ENCODE peak calls at places on chromosome 9, in five cellular contexts. M, O, B, Y and G are unnamed samples.

GRCh38 chr9:82553654-82554366 is 509.1 kb downstream of the RASEF start:
- DNase-seq in M (no peak), O (no peak), B (no peak), Y (no peak), G (no peak)

GRCh38 chr9:93897075-93897970 is 57.8 kb downstream of the BARX1 start:
- DNase-seq in M (no peak), O (peak), B (no peak), Y (no peak), G (peak)

GRCh38 chr9:31188496-31188895 is 1195.9 kb upstream of the ACO1 start:
- DNase-seq in M (no peak), O (no peak), B (no peak), Y (no peak), G (no peak)

GRCh38 chr9:82571540-82571939 is 491.4 kb downstream of the RASEF start:
- DNase-seq in M (no peak), O (no peak), B (no peak), Y (no peak), G (no peak)

GRCh38 chr9:108056083-108056804 is 566.7 kb upstream of the KLF4 start:
- DNase-seq in M (no peak), O (no peak), B (no peak), Y (no peak), G (no peak)

GRCh38 chr9:126756876-126757415 is 47.9 kb upstream of the ZBTB43 start:
- DNase-seq in M (no peak), O (no peak), B (no peak), Y (no peak), G (no peak)

GRCh38 chr9:127530206-127530941 is 79.1 kb downstream of the LRSAM1 start:
- DNase-seq in M (no peak), O (no peak), B (no peak), Y (no peak), G (peak)

GRCh38 chr9:87283585-87283984 is 214.1 kb upstream of the DAPK1 start:
- DNase-seq in M (no peak), O (no peak), B (no peak), Y (no peak), G (no peak)

GRCh38 chr9:136695435-136695895 is 8.2 kb upstream of the AGPAT2 start:
- DNase-seq in M (no peak), O (peak), B (no peak), Y (no peak), G (no peak)

GRCh38 chr9:91727316-91727861 is 222.6 kb downstream of the ROR2 start:
- DNase-seq in M (no peak), O (no peak), B (no peak), Y (no peak), G (peak)

GRCh38 chr9:111928342-111928720 is 31.7 kb downstream of the UGCG start:
- DNase-seq in M (no peak), O (no peak), B (no peak), Y (no peak), G (peak)

GRCh38 chr9:104984994-104985393 is 57.0 kb upstream of the ABCA1 start:
- DNase-seq in M (no peak), O (no peak), B (no peak), Y (no peak), G (no peak)

GRCh38 chr9:106962615-106963363 is 99.8 kb downstream of the ZNF462 start:
- DNase-seq in M (no peak), O (no peak), B (no peak), Y (no peak), G (no peak)

GRCh38 chr9:23820731-23821399 is 5.2 kb downstream of the ELAVL2 start:
- DNase-seq in M (no peak), O (no peak), B (no peak), Y (no peak), G (no peak)

GRCh38 chr9:111842313-111842712 is 47.6 kb upstream of the SHOC1 start:
- DNase-seq in M (no peak), O (no peak), B (no peak), Y (no peak), G (peak)

DNA sequence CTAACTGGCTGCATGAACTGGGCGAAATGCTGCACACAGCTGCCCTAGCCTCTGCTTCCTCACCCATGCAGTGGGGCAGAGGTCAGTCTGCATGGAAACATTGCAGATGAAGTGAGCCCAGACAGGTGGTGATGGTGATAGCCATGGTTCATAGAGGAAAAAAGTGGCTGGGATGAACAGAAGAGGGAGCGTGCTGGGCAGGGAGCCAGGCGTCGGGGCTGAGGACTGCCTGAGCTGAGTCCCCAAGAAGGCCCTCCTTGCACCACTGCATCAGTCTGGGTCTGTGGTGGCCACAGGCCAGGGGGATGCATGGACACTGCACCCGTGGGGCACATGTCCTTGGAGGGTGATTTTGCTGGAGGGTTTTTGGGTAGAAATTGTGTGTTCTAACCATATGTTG is 80.5 kb downstream of the AMBP start:
- DNase-seq in M (no peak), O (peak), B (peak), Y (no peak), G (no peak)
- TF ChIP-seq CTCF in M (no peak), O (no peak), B (no peak), Y (no peak), G (no peak)

GRCh38 chr9:121122450-121123032 is 47.8 kb downstream of the CNTRL start:
- DNase-seq in M (no peak), O (no peak), B (no peak), Y (no peak), G (peak)
- H3K27ac ChIP-seq in M (no peak), O (no peak), B (peak), Y (peak), G (peak)

GRCh38 chr9:34564617-34565016 is 24.9 kb downstream of the CNTFR start:
- DNase-seq in M (peak), O (no peak), B (no peak), Y (no peak), G (no peak)

GRCh38 chr9:34568783-34569182 is 20.7 kb downstream of the CNTFR start:
- DNase-seq in M (no peak), O (no peak), B (no peak), Y (no peak), G (no peak)

GRCh38 chr9:34566191-34566849 is 23.2 kb downstream of the CNTFR start:
- DNase-seq in M (no peak), O (no peak), B (no peak), Y (peak), G (no peak)

GRCh38 chr9:34568133-34568532 is 21.4 kb downstream of the CNTFR start:
- DNase-seq in M (no peak), O (no peak), B (no peak), Y (no peak), G (no peak)

GRCh38 chr9:34566972-34567371 is 22.6 kb downstream of the CNTFR start:
- DNase-seq in M (no peak), O (no peak), B (no peak), Y (no peak), G (no peak)
- TF ChIP-seq CTCF in M (no peak), O (no peak), B (no peak), Y (no peak), G (no peak)

DNA sequence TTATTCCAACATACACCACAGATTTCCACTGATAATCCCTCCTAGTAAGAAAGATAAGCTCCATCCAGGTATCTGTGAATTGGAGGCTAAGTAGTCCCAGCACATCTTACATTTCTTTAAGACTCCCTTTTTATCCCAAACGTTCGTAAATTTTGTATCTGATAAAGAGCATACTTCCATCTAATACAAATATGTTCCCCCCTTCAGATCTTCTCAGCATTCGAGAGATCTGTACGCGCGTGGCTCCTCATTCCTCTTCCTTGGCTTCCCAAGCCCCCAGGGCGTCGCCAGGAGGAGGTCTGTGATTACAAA is 20.0 kb downstream of the CDKN2A start:
- DNase-seq in M (no peak), O (no peak), B (no peak), Y (no peak), G (no peak)
- H3K27ac ChIP-seq in M (no peak), O (no peak), B (no peak), Y (no peak), G (no peak)

DNA sequence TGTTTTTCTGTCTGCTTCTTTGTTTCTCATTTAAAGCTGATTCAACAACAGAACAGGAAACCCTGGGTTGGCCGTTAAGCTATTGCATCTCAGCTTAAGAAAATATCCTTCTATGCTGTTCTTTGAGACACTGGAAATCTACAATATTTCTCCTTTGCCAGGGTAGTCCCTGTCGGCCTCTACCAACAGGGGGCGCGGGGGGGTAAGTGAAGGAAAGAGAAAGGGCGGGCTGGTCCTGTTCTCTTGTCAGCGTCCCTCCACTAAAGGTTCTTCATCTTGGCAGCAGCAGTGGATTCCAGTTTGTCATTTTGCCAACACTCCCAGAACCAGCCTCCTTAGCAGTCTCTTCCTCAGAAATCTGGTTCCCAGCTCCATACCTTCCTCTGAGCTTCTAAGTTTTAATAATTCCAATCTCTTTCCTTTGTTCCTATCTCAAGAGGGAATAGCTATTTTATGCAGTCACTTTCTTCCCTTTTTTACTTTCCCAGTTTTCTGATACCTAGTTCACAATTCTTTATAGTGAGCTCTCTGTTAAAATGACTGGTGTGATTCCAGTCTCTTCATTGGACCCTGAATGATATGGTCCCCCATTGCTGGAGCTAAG is 222.3 kb downstream of the GLIS3 start:
- DNase-seq in M (peak), O (peak), B (peak), Y (peak), G (peak)
- TF ChIP-seq CTCF in M (peak), O (no peak), B (no peak), Y (peak), G (peak)

GRCh38 chr9:131318211-131318610 is 28.7 kb downstream of the PLPP7 start:
- DNase-seq in M (peak), O (no peak), B (no peak), Y (peak), G (peak)
- H3K27ac ChIP-seq in M (no peak), O (no peak), B (no peak), Y (peak), G (no peak)